ENCODE peak calls at places on chromosome 6, in six cellular contexts. One of them, this sample, is unnamed.

GRCh38 chr6:72466971-72467566 is 154.8 kb upstream of the KCNQ5 start:
- DNase-seq in stomach: no peak
- DNase-seq in ovary: no peak
- DNase-seq in lower lobe of right lung: no peak
- DNase-seq in upper lobe of right lung: no peak
- DNase-seq in endodermal cell: peak
- DNase-seq in this sample: no peak

GRCh38 chr6:57432162-57432561 is 114.7 kb downstream of the PRIM2 start:
- DNase-seq in lower lobe of right lung: no peak
- DNase-seq in stomach: no peak
- DNase-seq in endodermal cell: no peak
- DNase-seq in ovary: no peak
- DNase-seq in upper lobe of right lung: no peak
- DNase-seq in this sample: no peak

GRCh38 chr6:10478187-10479040 is 42.7 kb upstream of the GCNT2 start:
- DNase-seq in upper lobe of right lung: no peak
- DNase-seq in lower lobe of right lung: no peak
- DNase-seq in endodermal cell: no peak
- DNase-seq in stomach: no peak
- DNase-seq in ovary: no peak
- DNase-seq in this sample: no peak

GRCh38 chr6:169864148-169865030 is 113.0 kb downstream of the ERMARD start:
- DNase-seq in lower lobe of right lung: no peak
- DNase-seq in upper lobe of right lung: no peak
- DNase-seq in stomach: peak
- DNase-seq in ovary: no peak
- DNase-seq in endodermal cell: peak
- DNase-seq in this sample: no peak

GRCh38 chr6:131084982-131085381 is 21.9 kb upstream of the EPB41L2 start:
- DNase-seq in ovary: no peak
- DNase-seq in stomach: no peak
- DNase-seq in upper lobe of right lung: no peak
- DNase-seq in lower lobe of right lung: no peak
- DNase-seq in endodermal cell: peak
- DNase-seq in this sample: no peak

GRCh38 chr6:168345896-168346754 is 26.5 kb upstream of the DACT2 start:
- DNase-seq in lower lobe of right lung: no peak
- DNase-seq in upper lobe of right lung: no peak
- DNase-seq in stomach: no peak
- DNase-seq in ovary: no peak
- DNase-seq in endodermal cell: peak
- DNase-seq in this sample: no peak

GRCh38 chr6:159184559-159184958 is 15.4 kb downstream of the FNDC1 start:
- DNase-seq in lower lobe of right lung: no peak
- DNase-seq in endodermal cell: no peak
- DNase-seq in upper lobe of right lung: no peak
- DNase-seq in stomach: no peak
- DNase-seq in ovary: no peak
- DNase-seq in this sample: no peak

GRCh38 chr6:10033223-10033829 is 381.5 kb downstream of the TFAP2A start:
- DNase-seq in lower lobe of right lung: no peak
- DNase-seq in upper lobe of right lung: no peak
- DNase-seq in endodermal cell: peak
- DNase-seq in stomach: no peak
- DNase-seq in ovary: no peak
- DNase-seq in this sample: no peak

GRCh38 chr6:118783931-118784528 is 109.9 kb upstream of the ASF1A start:
- DNase-seq in upper lobe of right lung: no peak
- DNase-seq in ovary: no peak
- DNase-seq in endodermal cell: no peak
- DNase-seq in stomach: no peak
- DNase-seq in lower lobe of right lung: no peak
- DNase-seq in this sample: no peak

GRCh38 chr6:107114213-107114871 is 973 bp downstream of the BEND3 start:
- DNase-seq in stomach: peak
- DNase-seq in lower lobe of right lung: peak
- DNase-seq in upper lobe of right lung: peak
- DNase-seq in endodermal cell: peak
- DNase-seq in ovary: peak
- DNase-seq in this sample: peak

GRCh38 chr6:63740709-63741108 is 105.1 kb downstream of the PHF3 start:
- DNase-seq in upper lobe of right lung: no peak
- DNase-seq in endodermal cell: no peak
- DNase-seq in ovary: no peak
- DNase-seq in stomach: no peak
- DNase-seq in lower lobe of right lung: no peak
- DNase-seq in this sample: no peak

GRCh38 chr6:44671333-44671732 is 283.8 kb downstream of the CDC5L start:
- DNase-seq in endodermal cell: no peak
- DNase-seq in lower lobe of right lung: no peak
- DNase-seq in upper lobe of right lung: no peak
- DNase-seq in stomach: no peak
- DNase-seq in ovary: no peak
- DNase-seq in this sample: no peak

GRCh38 chr6:127937102-127937501 is 36.2 kb upstream of the THEMIS start:
- DNase-seq in endodermal cell: no peak
- DNase-seq in stomach: no peak
- DNase-seq in upper lobe of right lung: no peak
- DNase-seq in ovary: no peak
- DNase-seq in lower lobe of right lung: no peak
- DNase-seq in this sample: no peak

GRCh38 chr6:2799936-2800527 is 34.8 kb downstream of the WRNIP1 start:
- DNase-seq in stomach: no peak
- DNase-seq in endodermal cell: no peak
- DNase-seq in ovary: no peak
- DNase-seq in upper lobe of right lung: no peak
- DNase-seq in lower lobe of right lung: no peak
- DNase-seq in this sample: no peak

GRCh38 chr6:75333811-75334210 is 49.2 kb upstream of the TMEM30A start:
- DNase-seq in endodermal cell: no peak
- DNase-seq in stomach: no peak
- DNase-seq in lower lobe of right lung: no peak
- DNase-seq in ovary: no peak
- DNase-seq in upper lobe of right lung: no peak
- DNase-seq in this sample: no peak

GRCh38 chr6:12875061-12875460 is 158.5 kb downstream of the PHACTR1 start:
- DNase-seq in upper lobe of right lung: no peak
- DNase-seq in ovary: no peak
- DNase-seq in stomach: no peak
- DNase-seq in lower lobe of right lung: no peak
- DNase-seq in endodermal cell: no peak
- DNase-seq in this sample: no peak

GRCh38 chr6:55782275-55782674 is 93.1 kb downstream of the BMP5 start:
- DNase-seq in upper lobe of right lung: no peak
- DNase-seq in endodermal cell: no peak
- DNase-seq in lower lobe of right lung: no peak
- DNase-seq in stomach: no peak
- DNase-seq in ovary: no peak
- DNase-seq in this sample: no peak

GRCh38 chr6:148985499-148985898 is 238.7 kb downstream of the UST start:
- DNase-seq in lower lobe of right lung: no peak
- DNase-seq in ovary: no peak
- DNase-seq in stomach: no peak
- DNase-seq in endodermal cell: no peak
- DNase-seq in upper lobe of right lung: no peak
- DNase-seq in this sample: no peak

GRCh38 chr6:108562503-108562993 is 1.8 kb downstream of the FOXO3 start:
- DNase-seq in lower lobe of right lung: peak
- DNase-seq in ovary: peak
- DNase-seq in endodermal cell: peak
- DNase-seq in stomach: peak
- DNase-seq in upper lobe of right lung: peak
- DNase-seq in this sample: peak

GRCh38 chr6:7283676-7284075 is 29.3 kb downstream of the SSR1 start:
- DNase-seq in endodermal cell: no peak
- DNase-seq in stomach: no peak
- DNase-seq in lower lobe of right lung: no peak
- DNase-seq in ovary: no peak
- DNase-seq in upper lobe of right lung: no peak
- DNase-seq in this sample: no peak

GRCh38 chr6:32609731-32610640 is 20.3 kb upstream of the HLA-DRB1 start:
- DNase-seq in lower lobe of right lung: no peak
- DNase-seq in upper lobe of right lung: no peak
- DNase-seq in ovary: peak
- DNase-seq in stomach: no peak
- DNase-seq in endodermal cell: peak
- DNase-seq in this sample: no peak

GRCh38 chr6:3958255-3958654 is 109.1 kb downstream of the FAM50B start:
- DNase-seq in endodermal cell: no peak
- DNase-seq in lower lobe of right lung: no peak
- DNase-seq in ovary: no peak
- DNase-seq in upper lobe of right lung: no peak
- DNase-seq in stomach: no peak
- DNase-seq in this sample: no peak

GRCh38 chr6:5337573-5337972 is 76.3 kb downstream of the FARS2 start:
- DNase-seq in upper lobe of right lung: no peak
- DNase-seq in lower lobe of right lung: no peak
- DNase-seq in endodermal cell: no peak
- DNase-seq in stomach: no peak
- DNase-seq in ovary: no peak
- DNase-seq in this sample: no peak

GRCh38 chr6:43274916-43275597 is 23.0 kb upstream of the SLC22A7 start:
- DNase-seq in stomach: peak
- DNase-seq in ovary: peak
- DNase-seq in upper lobe of right lung: peak
- DNase-seq in endodermal cell: no peak
- DNase-seq in lower lobe of right lung: no peak
- DNase-seq in this sample: no peak

GRCh38 chr6:108888745-108889144 is 40.5 kb downstream of the ARMC2 start:
- DNase-seq in endodermal cell: no peak
- DNase-seq in upper lobe of right lung: no peak
- DNase-seq in stomach: no peak
- DNase-seq in ovary: no peak
- DNase-seq in lower lobe of right lung: no peak
- DNase-seq in this sample: no peak

GRCh38 chr6:159529820-159530405 is 163.1 kb downstream of the SOD2 start:
- DNase-seq in endodermal cell: no peak
- DNase-seq in lower lobe of right lung: no peak
- DNase-seq in stomach: no peak
- DNase-seq in upper lobe of right lung: no peak
- DNase-seq in ovary: no peak
- DNase-seq in this sample: no peak

GRCh38 chr6:11791354-11792107 is 12.9 kb upstream of the ADTRP start:
- DNase-seq in stomach: no peak
- DNase-seq in endodermal cell: no peak
- DNase-seq in ovary: no peak
- DNase-seq in upper lobe of right lung: no peak
- DNase-seq in lower lobe of right lung: no peak
- DNase-seq in this sample: no peak

GRCh38 chr6:125346143-125346925 is 44.6 kb upstream of the HDDC2 start:
- DNase-seq in ovary: no peak
- DNase-seq in lower lobe of right lung: no peak
- DNase-seq in endodermal cell: peak
- DNase-seq in upper lobe of right lung: no peak
- DNase-seq in stomach: no peak
- DNase-seq in this sample: no peak

GRCh38 chr6:143583542-143584330 is 72.2 kb upstream of the FUCA2 start:
- DNase-seq in stomach: no peak
- DNase-seq in upper lobe of right lung: no peak
- DNase-seq in endodermal cell: no peak
- DNase-seq in lower lobe of right lung: no peak
- DNase-seq in ovary: no peak
- DNase-seq in this sample: no peak

GRCh38 chr6:52157301-52157930 is 28.8 kb upstream of the IL17A start:
- DNase-seq in endodermal cell: no peak
- DNase-seq in stomach: no peak
- DNase-seq in upper lobe of right lung: no peak
- DNase-seq in ovary: no peak
- DNase-seq in lower lobe of right lung: no peak
- DNase-seq in this sample: no peak
- H3K27ac ChIP-seq in endodermal cell: no peak
- H3K27ac ChIP-seq in stomach: no peak
- H3K27ac ChIP-seq in upper lobe of right lung: no peak
- H3K27ac ChIP-seq in ovary: no peak
- H3K27ac ChIP-seq in lower lobe of right lung: no peak
- H3K27ac ChIP-seq in this sample: no peak

DNA sequence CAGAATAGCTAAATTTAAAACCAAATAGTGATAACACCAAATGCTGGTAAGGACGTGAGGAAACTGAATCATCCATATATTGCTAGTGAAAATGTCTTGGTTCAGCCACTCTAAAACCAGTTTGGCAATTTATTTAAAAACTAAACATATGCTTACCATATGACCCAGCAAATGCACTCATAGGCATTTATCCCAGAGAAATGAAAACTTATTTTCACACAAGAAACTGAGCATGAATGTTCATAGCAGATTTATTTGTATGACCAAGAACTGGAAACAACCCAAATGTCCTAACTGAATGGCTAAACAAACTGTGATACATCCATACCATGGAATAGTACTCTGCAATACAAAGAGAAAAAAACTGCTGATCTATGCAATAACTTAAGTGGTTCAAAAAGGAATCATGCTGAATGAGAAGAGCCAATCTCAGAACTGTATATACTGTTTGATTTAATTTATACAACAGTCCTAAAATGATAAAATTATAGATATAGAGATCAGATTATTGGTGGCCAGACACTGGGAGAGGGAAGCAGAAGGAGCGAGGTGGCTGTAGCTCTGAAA is 115.6 kb upstream of the ADGRF1 start:
- DNase-seq in upper lobe of right lung: no peak
- DNase-seq in stomach: no peak
- DNase-seq in lower lobe of right lung: no peak
- DNase-seq in endodermal cell: no peak
- DNase-seq in ovary: no peak
- DNase-seq in this sample: no peak
- H3K27ac ChIP-seq in upper lobe of right lung: no peak
- H3K27ac ChIP-seq in stomach: no peak
- H3K27ac ChIP-seq in lower lobe of right lung: no peak
- H3K27ac ChIP-seq in endodermal cell: no peak
- H3K27ac ChIP-seq in ovary: no peak
- H3K27ac ChIP-seq in this sample: no peak

DNA sequence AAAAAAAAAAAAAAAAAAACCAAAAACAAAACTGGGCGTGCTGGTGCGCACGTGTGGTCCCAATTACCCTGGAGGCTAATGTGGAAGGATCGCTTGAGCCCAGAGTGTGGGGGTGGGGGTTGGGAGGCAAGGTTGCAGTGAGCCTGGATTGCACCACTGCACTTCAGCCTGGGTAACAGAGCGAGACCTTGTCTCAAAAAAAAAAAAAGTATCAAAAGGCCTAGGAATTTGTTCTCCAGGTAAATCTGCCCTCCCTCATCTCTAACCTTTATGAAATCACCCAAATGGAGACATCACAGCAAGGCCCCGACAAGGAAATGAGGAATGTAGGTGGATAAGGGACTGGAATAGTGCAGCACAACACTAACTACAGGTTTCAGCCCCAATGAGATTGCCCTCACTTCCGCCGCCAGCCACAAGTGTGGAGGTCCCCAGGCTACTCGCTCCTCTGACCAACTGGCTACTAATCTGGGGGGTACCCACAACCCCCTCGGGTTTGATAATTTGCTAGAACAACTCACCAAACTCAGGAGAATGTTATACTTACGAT is 36.8 kb upstream of the DDR1 start:
- DNase-seq in upper lobe of right lung: peak
- DNase-seq in ovary: no peak
- DNase-seq in lower lobe of right lung: peak
- DNase-seq in stomach: no peak
- DNase-seq in endodermal cell: peak
- DNase-seq in this sample: no peak
- H3K27ac ChIP-seq in upper lobe of right lung: no peak
- H3K27ac ChIP-seq in ovary: no peak
- H3K27ac ChIP-seq in lower lobe of right lung: no peak
- H3K27ac ChIP-seq in stomach: no peak
- H3K27ac ChIP-seq in endodermal cell: no peak
- H3K27ac ChIP-seq in this sample: no peak

GRCh38 chr6:78908621-78909020 is 41.3 kb downstream of the IRAK1BP1 start:
- DNase-seq in upper lobe of right lung: no peak
- DNase-seq in lower lobe of right lung: no peak
- DNase-seq in stomach: no peak
- DNase-seq in endodermal cell: no peak
- DNase-seq in ovary: no peak
- DNase-seq in this sample: no peak
- H3K27ac ChIP-seq in upper lobe of right lung: no peak
- H3K27ac ChIP-seq in lower lobe of right lung: no peak
- H3K27ac ChIP-seq in stomach: no peak
- H3K27ac ChIP-seq in endodermal cell: no peak
- H3K27ac ChIP-seq in ovary: no peak
- H3K27ac ChIP-seq in this sample: no peak

This sample was measured in RWPE2.